ENCODE peak calls at places on chromosomes 5 and 9, in four cellular contexts. One of them, this sample, is unnamed.

GRCh38 chr5:128782446-128782845 is 182.8 kb upstream of the SLC27A6 start:
- DNase-seq in esophagus squamous epithelium: no peak
- DNase-seq in ovary: no peak
- DNase-seq in A549: no peak
- DNase-seq in this sample: peak; percentile 72

GRCh38 chr9:71663931-71664459 is 104.3 kb downstream of the CEMIP2 start:
- DNase-seq in esophagus squamous epithelium: no peak
- DNase-seq in ovary: no peak
- DNase-seq in A549: no peak
- DNase-seq in this sample: no peak

GRCh38 chr9:127162046-127162445 is 39.6 kb upstream of the ANGPTL2 start:
- DNase-seq in esophagus squamous epithelium: no peak
- DNase-seq in ovary: peak; percentile 6
- DNase-seq in A549: no peak
- DNase-seq in this sample: no peak

GRCh38 chr5:168023190-168023589 is 268.3 kb upstream of the WWC1 start:
- DNase-seq in esophagus squamous epithelium: no peak
- DNase-seq in ovary: no peak
- DNase-seq in A549: no peak
- DNase-seq in this sample: peak; percentile 87

GRCh38 chr5:143431789-143432188 is 28.3 kb upstream of the NR3C1 start:
- DNase-seq in esophagus squamous epithelium: no peak
- DNase-seq in ovary: no peak
- DNase-seq in A549: no peak
- DNase-seq in this sample: no peak

GRCh38 chr9:135215571-135216161 is 128.2 kb downstream of the OLFM1 start:
- DNase-seq in esophagus squamous epithelium: no peak
- DNase-seq in ovary: no peak
- DNase-seq in A549: no peak
- DNase-seq in this sample: peak; percentile 23

GRCh38 chr5:164186550-164186949 is 681.1 kb downstream of the MAT2B start:
- DNase-seq in esophagus squamous epithelium: no peak
- DNase-seq in ovary: no peak
- DNase-seq in A549: no peak
- DNase-seq in this sample: no peak

GRCh38 chr9:89808801-89809200 is 204.0 kb downstream of the GADD45G start:
- DNase-seq in esophagus squamous epithelium: no peak
- DNase-seq in ovary: no peak
- DNase-seq in A549: no peak
- DNase-seq in this sample: no peak

GRCh38 chr9:106596984-106597383 is 266.0 kb upstream of the ZNF462 start:
- DNase-seq in esophagus squamous epithelium: no peak
- DNase-seq in ovary: no peak
- DNase-seq in A549: no peak
- DNase-seq in this sample: no peak

GRCh38 chr9:106921341-106921899 is 58.5 kb downstream of the ZNF462 start:
- DNase-seq in esophagus squamous epithelium: no peak
- DNase-seq in ovary: peak; percentile 70
- DNase-seq in A549: no peak
- DNase-seq in this sample: peak; percentile 62

GRCh38 chr5:132777209-132778069 is at the start of gene SEPTIN8:
- DNase-seq in esophagus squamous epithelium: no peak
- DNase-seq in ovary: peak; percentile 49
- DNase-seq in A549: peak; percentile 70
- DNase-seq in this sample: peak; percentile 70

GRCh38 chr9:89518466-89519392 is 20.8 kb upstream of the SEMA4D start:
- DNase-seq in esophagus squamous epithelium: no peak
- DNase-seq in ovary: no peak
- DNase-seq in A549: no peak
- DNase-seq in this sample: no peak

GRCh38 chr5:132081458-132081857 is 7.9 kb downstream of the CSF2 start:
- DNase-seq in esophagus squamous epithelium: no peak
- DNase-seq in ovary: no peak
- DNase-seq in A549: no peak
- DNase-seq in this sample: no peak

GRCh38 chr5:151741678-151742423 is 16.6 kb downstream of the ATOX1 start:
- DNase-seq in esophagus squamous epithelium: no peak
- DNase-seq in ovary: no peak
- DNase-seq in A549: no peak
- DNase-seq in this sample: no peak

GRCh38 chr5:151743535-151743934 is 14.9 kb downstream of the ATOX1 start:
- DNase-seq in esophagus squamous epithelium: no peak
- DNase-seq in ovary: no peak
- DNase-seq in A549: no peak
- DNase-seq in this sample: no peak

GRCh38 chr5:151742870-151743294 is 15.5 kb downstream of the ATOX1 start:
- DNase-seq in esophagus squamous epithelium: no peak
- DNase-seq in ovary: peak; percentile 56
- DNase-seq in A549: peak; percentile 86
- DNase-seq in this sample: no peak

GRCh38 chr5:151740958-151741373 is 17.5 kb downstream of the ATOX1 start:
- DNase-seq in esophagus squamous epithelium: no peak
- DNase-seq in ovary: no peak
- DNase-seq in A549: no peak
- DNase-seq in this sample: no peak

DNA sequence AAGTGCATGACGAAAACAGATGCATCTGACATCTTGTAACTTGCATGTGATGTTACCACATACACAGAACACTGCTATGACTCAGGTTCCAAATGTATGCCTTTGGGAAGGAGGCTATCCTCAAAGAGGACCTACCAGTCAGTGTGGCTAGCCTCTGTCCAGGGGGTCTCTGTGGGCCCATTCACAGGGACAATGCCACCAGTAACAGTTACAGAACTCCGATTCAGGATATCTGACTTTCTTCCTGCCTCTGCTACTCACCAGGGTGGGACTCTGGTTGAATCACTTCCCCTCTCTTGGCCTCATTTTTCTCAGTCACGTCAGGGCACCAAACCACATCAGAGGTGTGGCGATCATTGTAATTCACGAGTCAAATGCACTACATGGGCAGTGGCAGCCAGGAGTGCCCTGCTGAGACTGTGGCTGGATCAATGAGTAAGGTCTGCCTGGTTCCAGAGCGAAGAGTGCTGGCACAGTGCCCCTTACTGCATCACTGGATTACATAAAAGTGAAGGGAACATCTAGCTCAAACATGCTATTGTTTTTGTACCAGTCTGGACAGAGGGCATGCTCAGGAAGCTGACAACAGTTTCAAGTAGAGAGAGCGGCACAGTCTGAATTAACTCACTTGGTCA is 13.2 kb downstream of the ATOX1 start:
- DNase-seq in esophagus squamous epithelium: peak; percentile 10
- DNase-seq in ovary: no peak
- DNase-seq in A549: no peak
- DNase-seq in this sample: peak; percentile 26
- H3K4me1 ChIP-seq in esophagus squamous epithelium: peaks cover 36% of the 10 kb centered on the region
- H3K4me1 ChIP-seq in ovary: peaks cover 3% of the 10 kb centered on the region
- H3K4me1 ChIP-seq in A549: peaks cover 24% of the 10 kb centered on the region
- H3K4me1 ChIP-seq in this sample: peaks cover 5% of the 10 kb centered on the region

GRCh38 chr5:8516356-8516755 is 647.4 kb downstream of the MTRR start:
- DNase-seq in esophagus squamous epithelium: no peak
- DNase-seq in ovary: no peak
- DNase-seq in A549: no peak
- DNase-seq in this sample: no peak
- TF ChIP-seq POLR2A in esophagus squamous epithelium: no peak
- TF ChIP-seq POLR2A in ovary: no peak
- TF ChIP-seq POLR2A in A549: no peak
- TF ChIP-seq POLR2A in this sample: no peak

DNA sequence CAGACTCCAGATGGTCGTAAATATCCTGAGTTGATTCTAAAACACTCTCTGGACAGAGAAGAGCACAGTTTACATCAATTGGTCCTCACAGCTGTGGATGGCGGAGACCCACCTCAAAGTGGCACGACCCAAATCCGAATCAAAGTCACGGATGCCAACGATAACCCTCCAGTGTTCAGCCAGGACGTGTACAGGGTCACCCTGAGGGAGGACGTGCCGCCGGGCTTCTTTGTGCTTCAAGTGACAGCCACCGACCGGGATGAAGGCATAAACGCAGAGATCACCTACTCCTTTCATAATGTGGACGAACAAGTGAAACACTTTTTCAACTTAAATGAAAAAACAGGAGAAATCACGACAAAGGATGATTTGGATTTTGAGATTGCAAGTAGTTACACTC is 891 bp downstream of the PCDHGB2 start:
- DNase-seq in esophagus squamous epithelium: no peak
- DNase-seq in ovary: no peak
- DNase-seq in A549: no peak
- DNase-seq in this sample: no peak
- H3K4me3 ChIP-seq in esophagus squamous epithelium: no peak overlapping the region
- H3K4me3 ChIP-seq in ovary: no peak overlapping the region
- H3K4me3 ChIP-seq in A549: no peak overlapping the region
- H3K4me3 ChIP-seq in this sample: no peak overlapping the region

GRCh38 chr5:124659798-124660197 is 86.6 kb downstream of the ZNF608 start:
- DNase-seq in esophagus squamous epithelium: no peak
- DNase-seq in ovary: no peak
- DNase-seq in A549: no peak
- DNase-seq in this sample: no peak
- H3K4me1 ChIP-seq in esophagus squamous epithelium: peaks cover 59% of the 10 kb centered on the region
- H3K4me1 ChIP-seq in ovary: peaks cover 18% of the 10 kb centered on the region
- H3K4me1 ChIP-seq in A549: peaks cover 79% of the 10 kb centered on the region
- H3K4me1 ChIP-seq in this sample: peaks cover 53% of the 10 kb centered on the region

GRCh38 chr5:90654235-90654634 is 95.6 kb downstream of the ADGRV1 start:
- DNase-seq in esophagus squamous epithelium: no peak
- DNase-seq in ovary: no peak
- DNase-seq in A549: no peak
- DNase-seq in this sample: no peak
- TF ChIP-seq POLR2A in esophagus squamous epithelium: no peak
- TF ChIP-seq POLR2A in ovary: no peak
- TF ChIP-seq POLR2A in A549: no peak
- TF ChIP-seq POLR2A in this sample: no peak

DNA sequence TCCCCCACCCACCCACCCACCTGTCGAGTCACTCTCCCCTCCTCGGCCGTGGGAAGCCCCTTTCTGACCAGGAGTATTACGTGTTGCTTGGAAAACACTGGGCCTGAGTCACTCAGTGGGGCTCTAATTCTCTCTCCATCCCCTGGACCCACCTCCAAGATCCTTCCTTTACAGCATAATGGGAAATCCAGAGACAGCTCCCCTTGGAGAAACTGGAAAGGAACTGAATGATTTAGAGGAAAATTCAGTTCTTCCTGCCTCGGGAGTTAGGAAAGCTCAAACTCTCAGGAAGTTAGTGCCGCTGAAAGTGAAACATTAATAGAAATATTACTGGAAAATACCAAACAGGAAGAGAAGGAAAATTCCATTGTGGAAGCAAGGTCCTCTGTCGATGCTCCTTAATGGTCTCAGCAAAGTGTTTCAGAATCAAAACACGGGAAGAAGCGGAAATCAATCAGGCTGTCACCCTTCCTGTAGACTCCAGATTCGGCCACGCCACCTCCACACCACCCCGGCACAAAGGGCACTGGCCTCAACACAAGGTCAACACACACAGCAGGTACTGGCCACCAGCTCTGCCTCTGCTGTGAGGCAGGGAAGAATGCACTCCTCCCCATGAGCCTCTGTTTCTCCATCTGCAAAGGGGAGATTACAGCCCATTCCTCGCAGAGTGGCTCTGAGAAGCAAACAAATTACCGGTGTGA is 9.6 kb downstream of the SHB start:
- DNase-seq in esophagus squamous epithelium: no peak
- DNase-seq in ovary: no peak
- DNase-seq in A549: no peak
- DNase-seq in this sample: peak; percentile 53
- H3K4me3 ChIP-seq in esophagus squamous epithelium: no peak overlapping the region
- H3K4me3 ChIP-seq in ovary: no peak overlapping the region
- H3K4me3 ChIP-seq in A549: peak overlapping the region; percentile 20
- H3K4me3 ChIP-seq in this sample: no peak overlapping the region

DNA sequence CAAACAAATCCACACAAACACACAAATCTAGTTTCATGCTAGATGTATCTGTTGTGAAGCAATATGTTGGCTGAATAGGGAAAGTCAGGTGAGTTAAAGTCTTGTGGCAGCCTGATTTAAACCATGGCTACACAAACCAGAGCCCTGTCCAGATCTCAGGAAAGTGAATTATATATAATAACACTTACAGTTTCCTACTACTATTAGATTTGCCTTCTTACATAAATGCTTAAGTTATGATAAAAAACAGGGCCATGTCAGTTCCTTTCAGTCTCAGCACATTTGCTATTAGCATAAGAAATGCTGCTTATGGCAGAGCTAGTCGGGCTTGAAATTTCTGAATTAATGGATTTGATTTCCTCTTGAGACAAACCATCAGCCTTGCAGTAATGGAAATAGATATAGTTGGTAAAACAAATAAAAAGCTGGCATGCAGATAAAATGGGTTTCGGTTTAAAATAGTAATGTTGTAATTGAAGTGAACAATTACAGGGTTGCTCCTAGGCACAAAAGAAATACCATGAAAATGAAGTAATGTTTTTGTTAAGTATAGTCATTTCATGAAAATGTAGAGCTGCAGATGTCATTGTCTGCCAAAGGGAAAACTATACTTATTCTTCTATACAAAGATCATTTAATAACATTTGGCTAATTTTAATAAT is 664.2 kb upstream of the ZNF608 start:
- DNase-seq in esophagus squamous epithelium: no peak
- DNase-seq in ovary: no peak
- DNase-seq in A549: no peak
- DNase-seq in this sample: no peak
- H3K4me1 ChIP-seq in esophagus squamous epithelium: peaks cover 38% of the 10 kb centered on the region
- H3K4me1 ChIP-seq in ovary: peaks cover 6% of the 10 kb centered on the region
- H3K4me1 ChIP-seq in A549: peaks cover 37% of the 10 kb centered on the region
- H3K4me1 ChIP-seq in this sample: peaks cover 42% of the 10 kb centered on the region

GRCh38 chr9:137302176-137303030 is at the start of gene NRARP:
- DNase-seq in esophagus squamous epithelium: peak; percentile 64
- DNase-seq in ovary: peak; percentile 82
- DNase-seq in A549: peak; percentile 77
- DNase-seq in this sample: peak; percentile 92
- TF ChIP-seq POLR2A in esophagus squamous epithelium: no peak
- TF ChIP-seq POLR2A in ovary: no peak
- TF ChIP-seq POLR2A in A549: peak; percentile 97
- TF ChIP-seq POLR2A in this sample: peak; percentile 91